ENCODE peak calls at places on chromosome 7, in five cellular contexts. T is osteocyte, C is colonic mucosa, O is choroid plexus epithelial cell, E is hepatocyte. D is an unnamed sample.

GRCh38 chr7:55060690-55061414 is 42.0 kb downstream of the EGFR start:
- DNase-seq in T (no peak), C (no peak), O (peak), E (no peak), D (peak)

GRCh38 chr7:36309716-36310115 is 79.9 kb upstream of the ANLN start:
- DNase-seq in E (no peak), O (no peak), C (no peak), T (peak), D (no peak)

GRCh38 chr7:4665661-4666060 is 16.4 kb upstream of the FOXK1 start:
- DNase-seq in C (no peak), O (peak), T (no peak), E (no peak), D (peak)

GRCh38 chr7:156514851-156515250 is 125.7 kb upstream of the RNF32 start:
- DNase-seq in E (no peak), C (no peak), O (no peak), T (no peak), D (no peak)

GRCh38 chr7:2522780-2523433 is 3.3 kb downstream of the LFNG start:
- DNase-seq in T (no peak), O (peak), C (peak), E (peak), D (no peak)

GRCh38 chr7:102321351-102322201 is 34.7 kb downstream of the SPDYE6 start:
- DNase-seq in C (peak), E (peak), T (no peak), O (peak), D (no peak)

GRCh38 chr7:36670585-36671431 is 53.5 kb downstream of the AOAH start:
- DNase-seq in O (peak), C (peak), E (peak), T (peak), D (peak)

GRCh38 chr7:142866361-142867096 is 11.7 kb downstream of the EPHB6 start:
- DNase-seq in O (peak), C (peak), T (no peak), E (peak), D (peak)

GRCh38 chr7:71896535-71896934 is 515.6 kb downstream of the CALN1 start:
- DNase-seq in E (no peak), C (no peak), T (no peak), O (no peak), D (no peak)

GRCh38 chr7:76047305-76047810 is 442 bp downstream of the STYXL1 start:
- DNase-seq in C (no peak), E (no peak), T (no peak), O (peak), D (no peak)

GRCh38 chr7:101122933-101123702 is 3.8 kb upstream of the SERPINE1 start:
- DNase-seq in T (no peak), E (no peak), C (no peak), O (no peak), D (no peak)

GRCh38 chr7:153910604-153911003 is 141.6 kb upstream of the DPP6 start:
- DNase-seq in C (no peak), O (no peak), E (no peak), T (no peak), D (no peak)

GRCh38 chr7:116652793-116653192 is 19.2 kb upstream of the MET start:
- DNase-seq in E (no peak), O (no peak), T (no peak), C (no peak), D (peak)

GRCh38 chr7:151690597-151690996 is 170.9 kb upstream of the RHEB start:
- DNase-seq in T (no peak), O (peak), C (no peak), E (peak), D (peak)

GRCh38 chr7:66958708-66959350 is 36.6 kb downstream of the SBDS start:
- DNase-seq in O (no peak), C (peak), T (no peak), E (no peak), D (no peak)

GRCh38 chr7:148620749-148621372 is 30.3 kb downstream of the C7orf33 start:
- DNase-seq in E (peak), C (no peak), O (peak), T (no peak), D (no peak)

GRCh38 chr7:123271231-123271630 is 71.5 kb upstream of the SLC13A1 start:
- DNase-seq in E (peak), O (peak), T (no peak), C (no peak), D (peak)

GRCh38 chr7:80833289-80834104 is 85.4 kb downstream of the SEMA3C start:
- DNase-seq in O (peak), T (no peak), C (no peak), E (no peak), D (peak)

GRCh38 chr7:19508821-19509220 is 200.0 kb downstream of the POLR1F start:
- DNase-seq in O (peak), E (no peak), T (no peak), C (no peak), D (no peak)

GRCh38 chr7:158240801-158241200 is 346.8 kb downstream of the PTPRN2 start:
- DNase-seq in T (no peak), C (no peak), E (no peak), O (no peak), D (no peak)

GRCh38 chr7:113774182-113774807 is 144.5 kb downstream of the PPP1R3A start:
- DNase-seq in T (no peak), O (peak), E (peak), C (no peak), D (peak)

GRCh38 chr7:45917658-45918057 is 3.4 kb downstream of the IGFBP3 start:
- DNase-seq in T (peak), O (peak), E (peak), C (peak), D (peak)

GRCh38 chr7:45623740-45624391 is 49.7 kb downstream of the ADCY1 start:
- DNase-seq in C (no peak), T (peak), E (no peak), O (no peak), D (no peak)

GRCh38 chr7:41579961-41580935 is 122.6 kb downstream of the INHBA start:
- DNase-seq in T (no peak), C (no peak), O (peak), E (no peak), D (peak)

GRCh38 chr7:105098863-105099515 is 85.0 kb downstream of the KMT2E start:
- DNase-seq in C (no peak), T (no peak), E (no peak), O (peak), D (no peak)

GRCh38 chr7:42272793-42273665 is 36.0 kb upstream of the GLI3 start:
- DNase-seq in E (peak), O (peak), T (no peak), C (no peak), D (peak)

GRCh38 chr7:67137464-67137863 is 140.8 kb downstream of the TYW1 start:
- DNase-seq in T (no peak), E (no peak), C (no peak), O (no peak), D (no peak)

GRCh38 chr7:31882187-31882586 is 188.0 kb downstream of the PDE1C start:
- DNase-seq in O (no peak), E (no peak), C (no peak), T (no peak), D (no peak)

GRCh38 chr7:27066148-27066547 is 29.7 kb downstream of the HOXA1 start:
- DNase-seq in C (no peak), O (no peak), E (no peak), T (no peak), D (peak)

GRCh38 chr7:45699726-45700390 is 125.7 kb downstream of the ADCY1 start:
- DNase-seq in E (no peak), T (peak), C (peak), O (no peak), D (no peak)

DNA sequence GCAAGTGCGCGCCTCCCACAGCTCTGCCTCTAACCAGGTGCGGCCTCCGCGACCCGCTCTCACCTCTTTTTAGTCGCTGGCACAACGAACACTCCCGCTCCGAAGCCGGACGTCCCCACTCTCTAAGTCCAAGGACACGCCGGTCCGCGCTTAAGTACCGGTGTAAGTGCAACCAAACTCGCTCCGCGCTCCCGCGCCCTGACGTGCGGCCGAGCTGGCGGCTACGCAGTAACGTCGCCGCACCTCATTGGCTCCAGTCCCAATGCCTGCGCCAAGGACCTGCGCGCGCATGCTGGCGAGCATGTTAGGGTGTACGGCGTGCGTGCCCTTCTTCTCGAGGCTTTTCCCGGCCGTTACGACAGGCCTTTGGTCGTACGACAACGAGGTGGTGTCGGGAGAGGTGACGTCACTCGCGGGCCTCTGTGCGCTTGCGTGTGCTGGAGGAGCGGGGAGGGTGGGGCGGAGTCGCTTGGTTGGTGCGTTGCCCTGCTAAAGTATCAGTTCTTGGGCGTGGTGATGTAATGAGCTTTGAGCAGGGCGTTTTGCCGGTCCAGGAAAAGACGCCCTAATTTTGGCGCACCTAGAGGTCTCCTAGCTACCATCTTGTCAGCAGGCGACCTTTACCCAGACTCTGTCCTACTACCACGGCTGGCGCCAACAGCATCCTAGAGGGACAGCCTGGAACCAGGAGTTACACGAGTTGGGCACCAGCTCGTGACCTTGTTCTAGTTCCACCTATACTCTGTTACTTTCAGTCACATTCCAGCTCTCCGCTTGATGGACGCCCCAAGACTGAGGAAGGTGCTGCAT is at the start of gene CYCS:
- DNase-seq in E (peak), O (peak), T (peak), C (peak), D (peak)
- TF ChIP-seq CTCF in E (no peak), O (no peak), T (no peak), C (no peak), D (no peak)

GRCh38 chr7:141333459-141333858 is 217.8 kb upstream of the AGK start:
- DNase-seq in O (no peak), T (no peak), C (no peak), E (peak), D (no peak)

GRCh38 chr7:141325275-141325674 is 225.9 kb upstream of the AGK start:
- DNase-seq in E (no peak), O (no peak), T (no peak), C (no peak), D (no peak)

GRCh38 chr7:141323826-141324225 is 227.4 kb upstream of the AGK start:
- DNase-seq in O (no peak), E (no peak), C (no peak), T (no peak), D (no peak)

GRCh38 chr7:141322355-141322754 is 228.9 kb upstream of the AGK start:
- DNase-seq in O (no peak), T (no peak), C (no peak), E (no peak), D (no peak)

DNA sequence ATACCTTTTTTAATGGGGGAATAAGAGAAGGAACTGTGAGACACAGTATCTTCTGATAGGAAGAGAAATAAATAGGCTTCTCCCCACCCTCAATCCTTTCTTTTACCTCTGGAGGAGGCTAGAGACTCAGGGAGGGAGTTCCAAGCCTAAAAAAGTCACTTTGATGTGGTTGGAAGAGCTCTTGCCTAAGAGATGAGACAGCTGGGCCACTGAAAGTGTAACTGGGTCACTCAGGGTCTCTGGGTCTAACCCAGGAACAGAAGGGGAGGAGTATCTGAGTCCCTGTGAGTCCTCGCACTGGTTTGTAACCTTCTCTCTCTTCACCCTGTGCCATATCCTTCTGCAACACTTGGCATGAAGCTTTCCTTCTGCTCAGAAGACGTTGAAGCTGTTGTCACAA is 222.9 kb upstream of the AGK start:
- DNase-seq in C (no peak), E (no peak), O (no peak), T (no peak), D (no peak)
- TF ChIP-seq CTCF in C (no peak), E (no peak), O (no peak), T (no peak), D (no peak)

GRCh38 chr7:82032899-82033298 is 263.1 kb upstream of the HGF start:
- DNase-seq in T (no peak), C (no peak), E (no peak), O (no peak), D (no peak)
- TF ChIP-seq CTCF in T (no peak), C (no peak), E (no peak), O (no peak), D (no peak)

GRCh38 chr7:52261052-52261451 is 774.4 kb upstream of the POM121L12 start:
- DNase-seq in C (no peak), T (no peak), E (no peak), O (no peak), D (no peak)

GRCh38 chr7:52257890-52258289 is 777.5 kb upstream of the POM121L12 start:
- DNase-seq in O (no peak), C (no peak), T (no peak), E (no peak), D (no peak)

GRCh38 chr7:52254396-52255025 is 780.9 kb upstream of the POM121L12 start:
- DNase-seq in E (no peak), C (no peak), O (no peak), T (no peak), D (no peak)

GRCh38 chr7:52260046-52260665 is 775.3 kb upstream of the POM121L12 start:
- DNase-seq in C (no peak), E (peak), O (no peak), T (no peak), D (no peak)
- TF ChIP-seq CTCF in C (no peak), E (peak), O (no peak), T (no peak), D (no peak)

GRCh38 chr7:82723411-82723810 is 279.8 kb upstream of the CACNA2D1 start:
- DNase-seq in C (no peak), O (no peak), E (no peak), T (no peak), D (peak)

GRCh38 chr7:82726038-82726800 is 282.6 kb upstream of the CACNA2D1 start:
- DNase-seq in C (no peak), O (no peak), T (no peak), E (peak), D (no peak)

GRCh38 chr7:82732677-82733076 is 289.1 kb upstream of the CACNA2D1 start:
- DNase-seq in O (no peak), E (no peak), T (no peak), C (no peak), D (no peak)

GRCh38 chr7:82729172-82730030 is 285.8 kb upstream of the CACNA2D1 start:
- DNase-seq in E (peak), O (peak), T (no peak), C (no peak), D (peak)
- TF ChIP-seq CTCF in E (peak), O (peak), T (peak), C (peak), D (peak)

GRCh38 chr7:132009778-132010177 is 453.4 kb upstream of the PODXL start:
- DNase-seq in E (no peak), C (peak), O (peak), T (no peak), D (peak)

GRCh38 chr7:131999193-131999592 is 442.8 kb upstream of the PODXL start:
- DNase-seq in T (no peak), E (no peak), O (no peak), C (no peak), D (no peak)

GRCh38 chr7:132001166-132001565 is 444.7 kb upstream of the PODXL start:
- DNase-seq in O (no peak), C (no peak), E (no peak), T (no peak), D (no peak)

GRCh38 chr7:132002343-132002968 is 446.0 kb upstream of the PODXL start:
- DNase-seq in C (no peak), E (no peak), O (peak), T (no peak), D (no peak)

GRCh38 chr7:132004528-132004927 is 448.1 kb upstream of the PODXL start:
- DNase-seq in T (no peak), C (no peak), E (peak), O (peak), D (peak)
- TF ChIP-seq CTCF in T (no peak), C (no peak), E (peak), O (peak), D (peak)

DNA sequence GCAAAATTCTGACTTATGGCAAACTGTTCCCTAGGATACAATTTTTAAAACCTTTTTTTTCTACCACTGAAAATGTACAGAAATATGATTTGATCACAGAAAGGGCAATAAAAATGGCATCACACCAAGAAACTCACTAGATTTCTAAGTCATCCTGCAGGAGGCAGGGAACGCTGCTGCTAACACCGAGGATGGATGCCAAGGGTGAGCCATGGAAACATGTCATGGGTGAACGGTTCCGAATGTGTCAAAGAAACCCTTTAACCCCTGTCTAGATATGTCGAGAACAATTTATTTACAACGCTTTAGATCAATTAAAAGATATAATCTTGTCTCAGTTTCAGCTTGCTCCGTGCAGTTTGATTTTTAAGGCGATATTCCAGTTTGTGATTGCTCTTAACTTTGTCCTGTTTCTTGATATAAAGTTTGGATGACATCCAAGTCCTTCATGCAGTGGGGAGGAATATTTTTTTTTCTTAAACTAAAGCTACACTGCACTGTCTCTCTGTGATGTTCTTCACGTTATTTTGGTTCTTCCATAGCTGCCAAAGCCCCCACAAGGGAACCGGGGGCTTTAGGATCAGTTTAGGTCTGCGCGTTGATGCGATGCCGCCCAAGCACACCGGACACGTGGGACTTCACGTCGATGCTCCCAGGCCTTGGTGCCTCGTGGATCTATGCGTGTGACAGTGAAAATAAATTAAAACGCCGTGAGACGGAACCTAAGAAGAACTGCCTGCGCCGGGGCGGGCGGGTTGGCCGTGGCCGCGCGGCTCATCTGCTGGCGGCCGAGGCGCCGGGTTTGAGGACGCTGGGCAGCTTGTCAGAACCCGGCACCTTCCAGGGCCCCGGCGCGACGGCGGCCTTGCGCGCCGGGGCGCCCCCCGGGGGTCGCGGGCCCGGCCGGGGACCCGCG is 220.2 kb downstream of the PHTF2 start:
- DNase-seq in C (peak), T (no peak), O (peak), E (no peak), D (peak)
- TF ChIP-seq CTCF in C (no peak), T (no peak), O (peak), E (no peak), D (peak)

DNA sequence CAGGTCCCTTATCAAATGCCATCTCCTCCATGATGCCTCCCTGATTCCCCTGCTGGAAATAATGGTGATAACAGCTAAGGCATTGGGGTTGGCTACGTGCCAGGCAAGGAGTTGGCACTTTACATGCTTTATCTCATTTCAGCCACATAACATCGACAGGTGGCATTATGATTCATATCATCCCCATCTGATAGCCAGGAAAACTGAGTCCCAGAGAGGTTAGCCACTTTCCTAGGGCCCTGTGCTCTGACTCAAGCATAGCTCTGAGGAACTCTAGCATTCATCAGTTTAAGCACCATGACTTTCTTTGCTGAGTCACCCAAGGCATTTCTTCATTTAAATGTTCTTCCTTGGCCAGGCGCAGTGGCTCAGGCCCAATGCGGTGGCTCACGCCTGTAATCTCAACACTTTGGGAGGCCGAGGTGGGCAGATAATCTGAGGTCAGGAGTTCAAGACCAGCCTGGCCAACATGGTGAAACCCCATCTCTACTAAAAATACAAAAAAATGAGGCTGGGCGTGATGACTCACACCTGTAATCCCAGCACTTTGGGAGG is 6.6 kb downstream of the LEP start:
- DNase-seq in C (no peak), T (no peak), O (peak), E (no peak), D (peak)
- TF ChIP-seq CTCF in C (no peak), T (no peak), O (no peak), E (no peak), D (no peak)

DNA sequence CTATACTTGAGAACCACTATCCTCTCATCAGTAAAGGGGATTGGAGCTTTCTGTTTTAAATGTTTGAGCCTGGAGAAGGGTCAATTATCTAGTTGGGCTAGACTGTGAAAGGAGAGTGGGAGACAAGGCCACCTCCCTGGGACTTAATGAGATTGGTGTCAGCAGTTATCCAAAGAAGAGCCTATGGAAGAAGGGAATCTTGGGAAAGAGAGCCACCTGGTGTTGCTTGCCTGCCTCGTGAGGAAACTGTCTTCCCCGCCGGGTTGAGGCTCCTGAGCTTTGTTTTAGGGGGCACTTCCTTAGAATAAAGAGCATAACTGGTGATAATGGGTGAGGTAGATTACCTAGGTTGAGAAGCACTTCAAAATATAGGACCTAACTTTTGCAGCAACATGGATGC is 32.0 kb upstream of the ABCB4 start:
- DNase-seq in T (no peak), E (no peak), O (peak), C (no peak), D (no peak)
- TF ChIP-seq CTCF in T (no peak), E (no peak), O (peak), C (no peak), D (no peak)

GRCh38 chr7:43855176-43855575 is 14.1 kb downstream of the MRPS24 start:
- DNase-seq in O (no peak), C (no peak), T (no peak), E (no peak), D (no peak)
- TF ChIP-seq CTCF in O (no peak), C (no peak), T (no peak), E (no peak), D (no peak)